ENCODE peak calls at places on chromosome 22, in ten cellular contexts. One of them, this sample, is unnamed.

GRCh38 chr22:24737582-24737981 is 36.9 kb downstream of the PIWIL3 start:
- DNase-seq in GM20000: no peak
- DNase-seq in mucosa of descending colon: no peak
- DNase-seq in colonic mucosa: no peak
- DNase-seq in dorsolateral prefrontal cortex: no peak
- DNase-seq in GM10248: no peak
- DNase-seq in stomach: no peak
- DNase-seq in Peyer's patch: no peak
- DNase-seq in GM13977: no peak
- DNase-seq in lower leg skin: no peak
- DNase-seq in this sample: no peak

GRCh38 chr22:33853200-33854097 is 66.8 kb downstream of the LARGE1 start:
- DNase-seq in Peyer's patch: peak
- DNase-seq in mucosa of descending colon: peak
- DNase-seq in GM13977: peak
- DNase-seq in colonic mucosa: peak
- DNase-seq in GM20000: peak
- DNase-seq in dorsolateral prefrontal cortex: peak
- DNase-seq in stomach: peak
- DNase-seq in lower leg skin: no peak
- DNase-seq in GM10248: peak
- DNase-seq in this sample: no peak

GRCh38 chr22:30212363-30212995 is 34.1 kb downstream of the LIF start:
- DNase-seq in GM13977: no peak
- DNase-seq in stomach: peak
- DNase-seq in Peyer's patch: no peak
- DNase-seq in GM20000: no peak
- DNase-seq in dorsolateral prefrontal cortex: no peak
- DNase-seq in GM10248: no peak
- DNase-seq in lower leg skin: peak
- DNase-seq in colonic mucosa: no peak
- DNase-seq in mucosa of descending colon: no peak
- DNase-seq in this sample: peak

GRCh38 chr22:33013051-33013450 is 45.1 kb downstream of the SYN3 start:
- DNase-seq in Peyer's patch: no peak
- DNase-seq in mucosa of descending colon: no peak
- DNase-seq in dorsolateral prefrontal cortex: no peak
- DNase-seq in GM20000: no peak
- DNase-seq in lower leg skin: peak
- DNase-seq in GM10248: no peak
- DNase-seq in stomach: no peak
- DNase-seq in GM13977: no peak
- DNase-seq in colonic mucosa: no peak
- DNase-seq in this sample: no peak

GRCh38 chr22:36330655-36331305 is 57.0 kb downstream of the MYH9 start:
- DNase-seq in mucosa of descending colon: no peak
- DNase-seq in stomach: no peak
- DNase-seq in colonic mucosa: peak
- DNase-seq in Peyer's patch: no peak
- DNase-seq in GM20000: no peak
- DNase-seq in GM10248: no peak
- DNase-seq in lower leg skin: peak
- DNase-seq in GM13977: no peak
- DNase-seq in dorsolateral prefrontal cortex: no peak
- DNase-seq in this sample: no peak

GRCh38 chr22:41951898-41952474 is at the start of gene SMIM45:
- DNase-seq in Peyer's patch: no peak
- DNase-seq in GM13977: no peak
- DNase-seq in GM20000: no peak
- DNase-seq in GM10248: no peak
- DNase-seq in stomach: no peak
- DNase-seq in dorsolateral prefrontal cortex: peak
- DNase-seq in mucosa of descending colon: no peak
- DNase-seq in colonic mucosa: no peak
- DNase-seq in lower leg skin: no peak
- DNase-seq in this sample: no peak

GRCh38 chr22:44202261-44202789 is 21.6 kb downstream of the PARVG start:
- DNase-seq in mucosa of descending colon: no peak
- DNase-seq in GM13977: no peak
- DNase-seq in GM20000: no peak
- DNase-seq in stomach: no peak
- DNase-seq in colonic mucosa: no peak
- DNase-seq in dorsolateral prefrontal cortex: no peak
- DNase-seq in lower leg skin: peak
- DNase-seq in Peyer's patch: no peak
- DNase-seq in GM10248: no peak
- DNase-seq in this sample: no peak

GRCh38 chr22:39527481-39527961 is 5.0 kb downstream of the RPS19BP1 start:
- DNase-seq in stomach: peak
- DNase-seq in colonic mucosa: peak
- DNase-seq in dorsolateral prefrontal cortex: no peak
- DNase-seq in Peyer's patch: peak
- DNase-seq in GM10248: no peak
- DNase-seq in lower leg skin: no peak
- DNase-seq in mucosa of descending colon: peak
- DNase-seq in GM20000: no peak
- DNase-seq in GM13977: no peak
- DNase-seq in this sample: no peak

GRCh38 chr22:27718186-27719032 is 83.1 kb downstream of the MN1 start:
- DNase-seq in GM13977: no peak
- DNase-seq in GM20000: no peak
- DNase-seq in Peyer's patch: peak
- DNase-seq in GM10248: no peak
- DNase-seq in lower leg skin: peak
- DNase-seq in dorsolateral prefrontal cortex: peak
- DNase-seq in stomach: peak
- DNase-seq in mucosa of descending colon: peak
- DNase-seq in colonic mucosa: peak
- DNase-seq in this sample: peak

GRCh38 chr22:27985323-27986275 is 66.5 kb upstream of the PITPNB start:
- DNase-seq in GM10248: no peak
- DNase-seq in dorsolateral prefrontal cortex: no peak
- DNase-seq in stomach: peak
- DNase-seq in GM20000: no peak
- DNase-seq in Peyer's patch: no peak
- DNase-seq in GM13977: no peak
- DNase-seq in mucosa of descending colon: no peak
- DNase-seq in colonic mucosa: no peak
- DNase-seq in lower leg skin: peak
- DNase-seq in this sample: no peak

GRCh38 chr22:23522642-23523251 is 57.3 kb downstream of the IGLL1 start:
- DNase-seq in dorsolateral prefrontal cortex: no peak
- DNase-seq in stomach: no peak
- DNase-seq in colonic mucosa: no peak
- DNase-seq in GM10248: no peak
- DNase-seq in GM20000: no peak
- DNase-seq in GM13977: no peak
- DNase-seq in mucosa of descending colon: no peak
- DNase-seq in Peyer's patch: peak
- DNase-seq in lower leg skin: no peak
- DNase-seq in this sample: no peak

GRCh38 chr22:44758354-44758969 is 6.1 kb downstream of the ARHGAP8 start:
- DNase-seq in Peyer's patch: peak
- DNase-seq in colonic mucosa: peak
- DNase-seq in GM10248: no peak
- DNase-seq in GM13977: no peak
- DNase-seq in GM20000: no peak
- DNase-seq in mucosa of descending colon: no peak
- DNase-seq in lower leg skin: no peak
- DNase-seq in dorsolateral prefrontal cortex: no peak
- DNase-seq in stomach: no peak
- DNase-seq in this sample: no peak

DNA sequence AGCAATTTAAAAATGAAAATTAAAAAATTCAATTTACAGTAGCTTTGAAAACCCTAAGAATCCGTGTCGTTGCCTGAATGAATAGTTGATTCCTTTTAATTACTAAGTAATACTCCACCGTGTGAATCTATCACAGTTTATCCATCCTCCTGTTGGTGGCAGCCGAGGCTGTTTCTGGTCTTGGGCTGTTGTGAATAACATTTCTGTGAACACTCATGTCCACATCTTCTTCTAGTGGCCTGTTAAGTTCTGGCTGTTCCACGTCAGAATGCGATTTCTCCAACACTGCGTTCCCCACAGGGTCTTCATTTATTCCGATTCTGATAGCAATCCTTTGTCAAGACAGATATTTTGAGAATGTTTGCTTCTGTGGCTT is 223.0 kb downstream of the TBC1D22A start:
- DNase-seq in lower leg skin: peak
- DNase-seq in GM20000: no peak
- DNase-seq in mucosa of descending colon: no peak
- DNase-seq in Peyer's patch: no peak
- DNase-seq in colonic mucosa: no peak
- DNase-seq in GM10248: no peak
- DNase-seq in dorsolateral prefrontal cortex: no peak
- DNase-seq in GM13977: no peak
- DNase-seq in stomach: no peak
- DNase-seq in this sample: no peak
- TF ChIP-seq CTCF in lower leg skin: no peak
- TF ChIP-seq CTCF in GM20000: no peak
- TF ChIP-seq CTCF in mucosa of descending colon: no peak
- TF ChIP-seq CTCF in Peyer's patch: no peak
- TF ChIP-seq CTCF in colonic mucosa: no peak
- TF ChIP-seq CTCF in GM10248: no peak
- TF ChIP-seq CTCF in dorsolateral prefrontal cortex: no peak
- TF ChIP-seq CTCF in GM13977: no peak
- TF ChIP-seq CTCF in stomach: no peak
- TF ChIP-seq CTCF in this sample: no peak

DNA sequence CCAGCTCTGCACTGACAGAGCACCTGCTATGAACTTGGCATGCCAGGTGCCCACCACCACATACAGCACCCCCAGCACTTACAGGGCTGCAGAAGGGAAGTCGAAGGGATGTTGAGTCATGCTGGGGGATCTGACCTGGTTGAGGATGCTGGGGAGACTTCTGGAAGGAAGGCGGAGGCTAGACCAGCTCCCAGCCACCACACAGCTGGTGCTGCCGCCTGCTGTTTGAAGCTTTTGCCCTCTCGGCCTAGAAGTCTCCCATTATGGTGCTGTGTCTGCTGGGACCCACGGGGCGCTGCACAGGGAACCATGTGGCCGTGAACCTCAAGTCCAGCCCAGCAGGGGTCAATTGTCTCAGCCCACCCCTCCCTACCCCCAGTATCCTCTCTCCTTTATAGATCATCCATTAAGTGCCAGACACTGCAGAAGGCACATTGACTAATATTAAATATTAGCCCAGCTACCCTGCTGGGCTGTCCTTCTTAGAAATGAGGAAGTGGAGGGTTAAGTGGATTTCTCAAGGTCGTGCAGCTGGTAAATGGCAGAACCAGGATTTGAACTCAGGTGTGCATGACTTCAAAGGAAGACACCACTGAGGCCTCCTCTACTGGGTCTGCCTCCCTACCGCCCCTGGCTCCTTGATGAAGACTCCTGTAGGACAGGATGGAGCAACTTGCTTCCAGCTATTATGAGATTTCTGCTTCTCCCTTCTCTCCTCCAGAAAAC is 49.7 kb downstream of the CYTH4 start:
- DNase-seq in GM20000: no peak
- DNase-seq in dorsolateral prefrontal cortex: no peak
- DNase-seq in Peyer's patch: no peak
- DNase-seq in colonic mucosa: no peak
- DNase-seq in GM10248: no peak
- DNase-seq in GM13977: no peak
- DNase-seq in lower leg skin: no peak
- DNase-seq in mucosa of descending colon: no peak
- DNase-seq in stomach: no peak
- DNase-seq in this sample: no peak
- TF ChIP-seq CTCF in GM20000: no peak
- TF ChIP-seq CTCF in dorsolateral prefrontal cortex: no peak
- TF ChIP-seq CTCF in Peyer's patch: no peak
- TF ChIP-seq CTCF in colonic mucosa: no peak
- TF ChIP-seq CTCF in GM10248: no peak
- TF ChIP-seq CTCF in GM13977: no peak
- TF ChIP-seq CTCF in lower leg skin: no peak
- TF ChIP-seq CTCF in mucosa of descending colon: no peak
- TF ChIP-seq CTCF in stomach: no peak
- TF ChIP-seq CTCF in this sample: no peak

DNA sequence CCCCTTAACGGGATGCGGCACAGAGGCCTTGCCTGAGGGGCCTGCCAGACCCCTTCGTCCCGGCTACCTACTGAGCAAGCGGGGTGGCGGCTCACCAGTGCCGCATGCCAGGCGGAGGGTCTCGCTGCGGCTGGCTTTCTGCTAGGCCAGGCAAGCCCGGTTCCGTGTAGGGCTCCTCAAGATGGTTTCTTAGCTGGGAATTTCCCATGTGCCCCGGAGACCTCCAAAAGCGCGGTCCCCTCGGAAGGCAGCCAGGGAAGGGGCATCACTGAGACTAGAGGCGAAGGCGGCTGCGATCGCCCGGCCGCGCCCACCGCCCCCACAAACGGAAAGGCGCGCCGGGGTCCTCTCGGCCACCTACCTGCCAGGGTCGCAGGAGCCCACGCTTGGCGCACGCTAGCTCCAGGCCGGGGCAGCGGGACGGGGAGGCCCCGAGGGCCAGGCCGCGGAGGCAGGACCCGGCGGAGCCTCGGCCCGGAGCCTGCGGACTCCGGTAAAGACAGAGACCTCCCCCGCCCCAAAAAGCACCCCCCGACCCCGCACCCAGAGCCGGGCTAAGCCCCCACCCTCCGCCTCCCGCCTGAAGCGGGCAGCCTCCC is 23.8 kb downstream of the MICAL3 start:
- DNase-seq in GM20000: no peak
- DNase-seq in mucosa of descending colon: peak
- DNase-seq in GM13977: peak
- DNase-seq in colonic mucosa: peak
- DNase-seq in dorsolateral prefrontal cortex: no peak
- DNase-seq in GM10248: no peak
- DNase-seq in stomach: no peak
- DNase-seq in lower leg skin: no peak
- DNase-seq in Peyer's patch: peak
- DNase-seq in this sample: no peak
- TF ChIP-seq CTCF in GM20000: no peak
- TF ChIP-seq CTCF in mucosa of descending colon: no peak
- TF ChIP-seq CTCF in GM13977: no peak
- TF ChIP-seq CTCF in colonic mucosa: no peak
- TF ChIP-seq CTCF in dorsolateral prefrontal cortex: no peak
- TF ChIP-seq CTCF in GM10248: no peak
- TF ChIP-seq CTCF in stomach: no peak
- TF ChIP-seq CTCF in lower leg skin: no peak
- TF ChIP-seq CTCF in Peyer's patch: no peak
- TF ChIP-seq CTCF in this sample: no peak

DNA sequence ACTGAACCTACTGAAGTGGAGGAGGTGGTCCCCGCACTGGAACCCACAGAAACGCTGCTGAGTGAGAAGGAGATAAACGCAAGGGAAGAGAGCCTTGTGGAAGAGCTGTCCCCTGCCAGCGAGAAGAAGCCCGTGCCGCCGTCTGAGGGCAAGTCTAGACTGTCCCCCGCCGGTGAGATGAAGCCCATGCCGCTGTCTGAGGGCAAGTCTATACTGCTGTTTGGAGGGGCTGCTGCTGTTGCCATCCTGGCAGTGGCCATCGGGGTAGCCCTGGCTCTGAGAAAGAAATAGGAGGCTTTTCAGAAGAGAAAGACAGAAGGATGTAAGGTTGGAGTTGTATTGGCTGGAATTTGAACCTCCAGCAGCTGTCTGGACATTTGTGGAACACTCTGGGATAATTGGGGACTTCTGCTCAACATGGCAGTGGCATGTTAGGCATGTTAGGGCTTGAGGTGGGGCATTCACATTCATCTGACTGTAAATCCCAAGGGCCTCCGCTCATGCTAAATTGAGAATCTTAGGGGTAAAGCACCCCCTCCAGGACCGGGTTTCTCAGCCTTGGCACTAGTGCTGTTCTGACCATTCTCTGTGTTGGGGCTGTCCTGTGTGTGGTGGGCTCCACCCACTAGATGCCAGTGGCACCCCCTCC is 46.9 kb downstream of the BID start:
- DNase-seq in GM20000: no peak
- DNase-seq in stomach: no peak
- DNase-seq in GM10248: no peak
- DNase-seq in GM13977: no peak
- DNase-seq in mucosa of descending colon: no peak
- DNase-seq in colonic mucosa: no peak
- DNase-seq in dorsolateral prefrontal cortex: no peak
- DNase-seq in Peyer's patch: no peak
- DNase-seq in lower leg skin: peak
- DNase-seq in this sample: no peak
- TF ChIP-seq CTCF in GM20000: no peak
- TF ChIP-seq CTCF in stomach: no peak
- TF ChIP-seq CTCF in GM10248: no peak
- TF ChIP-seq CTCF in GM13977: no peak
- TF ChIP-seq CTCF in mucosa of descending colon: no peak
- TF ChIP-seq CTCF in colonic mucosa: no peak
- TF ChIP-seq CTCF in dorsolateral prefrontal cortex: no peak
- TF ChIP-seq CTCF in Peyer's patch: no peak
- TF ChIP-seq CTCF in lower leg skin: no peak
- TF ChIP-seq CTCF in this sample: no peak